ENCODE peak calls at places on chromosomes 2 and 18, in eight cellular contexts. I is GM13977, Q is DMS153, D is WTC11, O is caudate nucleus, P is H7, K is NCI-H146, U is NCI-H69. Z is an unnamed sample.

GRCh38 chr2:214533511-214533910 is 122.7 kb downstream of the VWC2L start:
- DNase-seq in I (no peak), Q (no peak), D (no peak), O (no peak), P (no peak), K (no peak), U (no peak), Z (no peak)

GRCh38 chr2:127128508-127128907 is 21.6 kb upstream of the BIN1 start:
- DNase-seq in I (no peak), Q (peak), D (peak), O (no peak), P (peak), K (no peak), U (no peak), Z (peak)

GRCh38 chr2:222944971-222945740 is 84.3 kb downstream of the ACSL3 start:
- DNase-seq in I (no peak), Q (no peak), D (no peak), O (no peak), P (no peak), K (no peak), U (no peak), Z (no peak)

GRCh38 chr2:238114851-238115660 is 14.9 kb downstream of the ESPNL start:
- DNase-seq in I (no peak), Q (no peak), D (peak), O (no peak), P (no peak), K (no peak), U (peak), Z (no peak)

GRCh38 chr2:197113221-197113831 is 186.8 kb upstream of the PGAP1 start:
- DNase-seq in I (peak), Q (no peak), D (no peak), O (no peak), P (peak), K (peak), U (peak), Z (peak)

GRCh38 chr2:118815731-118816130 is 31.7 kb downstream of the EN1 start:
- DNase-seq in I (no peak), Q (no peak), D (no peak), O (no peak), P (no peak), K (no peak), U (no peak), Z (no peak)

GRCh38 chr18:59993560-59993959 is 93.8 kb downstream of the PMAIP1 start:
- DNase-seq in I (no peak), Q (no peak), D (no peak), O (no peak), P (no peak), K (no peak), U (no peak), Z (peak)

GRCh38 chr18:4636957-4637356 is 181.8 kb upstream of the DLGAP1 start:
- DNase-seq in I (no peak), Q (no peak), D (no peak), O (no peak), P (no peak), K (no peak), U (peak), Z (no peak)

GRCh38 chr18:73244411-73244810 is 376.6 kb upstream of the NETO1 start:
- DNase-seq in I (no peak), Q (no peak), D (no peak), O (no peak), P (no peak), K (no peak), U (no peak), Z (no peak)

GRCh38 chr18:59279722-59280121 is 6.5 kb upstream of the RAX start:
- DNase-seq in I (no peak), Q (no peak), D (no peak), O (no peak), P (no peak), K (no peak), U (no peak), Z (no peak)

GRCh38 chr2:109256921-109257320 is 127.9 kb downstream of the SH3RF3 start:
- DNase-seq in I (no peak), Q (no peak), D (no peak), O (no peak), P (no peak), K (no peak), U (no peak), Z (peak)

GRCh38 chr18:36809590-36810381 is 19.0 kb downstream of the TPGS2 start:
- DNase-seq in I (peak), Q (peak), D (peak), O (peak), P (peak), K (peak), U (peak), Z (peak)

GRCh38 chr2:233354971-233355574 is 779 bp downstream of the DGKD start:
- DNase-seq in I (peak), Q (peak), D (peak), O (peak), P (peak), K (peak), U (peak), Z (no peak)

GRCh38 chr2:138534791-138535190 is 33.2 kb downstream of the SPOPL start:
- DNase-seq in I (no peak), Q (no peak), D (no peak), O (no peak), P (no peak), K (no peak), U (peak), Z (no peak)

GRCh38 chr2:7430869-7431641 is 513.8 kb downstream of the RNF144A start:
- DNase-seq in I (peak), Q (peak), D (peak), O (no peak), P (peak), K (peak), U (no peak), Z (no peak)

GRCh38 chr2:86704482-86704971 is 15.6 kb upstream of the RMND5A start:
- DNase-seq in I (no peak), Q (no peak), D (no peak), O (no peak), P (no peak), K (peak), U (peak), Z (peak)

GRCh38 chr2:143371616-143372015 is 242.4 kb downstream of the ARHGAP15 start:
- DNase-seq in I (no peak), Q (no peak), D (no peak), O (no peak), P (no peak), K (no peak), U (no peak), Z (peak)

GRCh38 chr2:15714609-15715008 is 122.9 kb downstream of the DDX1 start:
- DNase-seq in I (no peak), Q (no peak), D (no peak), O (no peak), P (no peak), K (no peak), U (no peak), Z (no peak)

GRCh38 chr18:57743008-57743407 is 60.1 kb downstream of the ATP8B1 start:
- DNase-seq in I (no peak), Q (no peak), D (no peak), O (no peak), P (no peak), K (peak), U (peak), Z (peak)

GRCh38 chr2:217837530-217837929 is 165.3 kb downstream of the TNS1 start:
- DNase-seq in I (no peak), Q (no peak), D (no peak), O (no peak), P (no peak), K (no peak), U (no peak), Z (no peak)

GRCh38 chr2:73896362-73897239 is 3.8 kb downstream of the ACTG2 start:
- DNase-seq in I (peak), Q (no peak), D (no peak), O (no peak), P (no peak), K (no peak), U (no peak), Z (no peak)

GRCh38 chr2:188524519-188525113 is 232.9 kb downstream of the GULP1 start:
- DNase-seq in I (peak), Q (peak), D (no peak), O (no peak), P (peak), K (peak), U (peak), Z (peak)

GRCh38 chr2:239318091-239318725 is 82.6 kb downstream of the HDAC4 start:
- DNase-seq in I (no peak), Q (no peak), D (no peak), O (no peak), P (no peak), K (no peak), U (no peak), Z (no peak)

GRCh38 chr18:48538531-48539405 is at the start of gene CTIF:
- DNase-seq in I (peak), Q (peak), D (peak), O (peak), P (peak), K (peak), U (peak), Z (peak)

GRCh38 chr18:66838340-66838987 is 234.6 kb upstream of the CDH19 start:
- DNase-seq in I (no peak), Q (no peak), D (no peak), O (no peak), P (no peak), K (no peak), U (no peak), Z (no peak)

GRCh38 chr2:45759310-45759851 is 107.9 kb downstream of the PRKCE start:
- DNase-seq in I (no peak), Q (no peak), D (no peak), O (peak), P (no peak), K (no peak), U (no peak), Z (peak)

GRCh38 chr18:31819106-31819924 is 58.6 kb upstream of the SLC25A52 start:
- DNase-seq in I (peak), Q (no peak), D (no peak), O (no peak), P (peak), K (peak), U (peak), Z (peak)

GRCh38 chr18:36511791-36512352 is 214.4 kb downstream of the FHOD3 start:
- DNase-seq in I (no peak), Q (no peak), D (no peak), O (no peak), P (no peak), K (no peak), U (peak), Z (peak)

GRCh38 chr2:72576861-72577260 is 249.0 kb downstream of the EXOC6B start:
- DNase-seq in I (no peak), Q (no peak), D (no peak), O (no peak), P (no peak), K (no peak), U (no peak), Z (peak)